ENCODE peak calls at places on chromosome 21, in five cellular contexts. C, P, T, O and D are unnamed samples.

GRCh38 chr21:34073749-34074282 is 438 bp downstream of the MRPS6 start:
- DNase-seq in C (peak; percentile 69), P (peak; percentile 10), T (no peak), O (no peak), D (peak; percentile 29)

GRCh38 chr21:28492127-28492526 is 500.6 kb downstream of the LTN1 start:
- DNase-seq in C (no peak), P (no peak), T (no peak), O (no peak), D (no peak)

GRCh38 chr21:27480841-27481261 is 514.0 kb upstream of the ADAMTS5 start:
- DNase-seq in C (no peak), P (no peak), T (no peak), O (no peak), D (no peak)

GRCh38 chr21:42731264-42732032 is 78.0 kb downstream of the PDE9A start:
- DNase-seq in C (no peak), P (no peak), T (no peak), O (no peak), D (no peak)

GRCh38 chr21:29378814-29379213 is 80.1 kb downstream of the BACH1 start:
- DNase-seq in C (no peak), P (no peak), T (no peak), O (no peak), D (no peak)

GRCh38 chr21:24188511-24188910 is 1418.8 kb downstream of the MRPL39 start:
- DNase-seq in C (no peak), P (no peak), T (no peak), O (no peak), D (no peak)

GRCh38 chr21:33384851-33385331 is 18.3 kb upstream of the IFNGR2 start:
- DNase-seq in C (no peak), P (no peak), T (no peak), O (no peak), D (no peak)

GRCh38 chr21:29436143-29436542 is 137.4 kb downstream of the BACH1 start:
- DNase-seq in C (no peak), P (no peak), T (no peak), O (no peak), D (no peak)

GRCh38 chr21:38631676-38632075 is 133.4 kb upstream of the ERG start:
- DNase-seq in C (no peak), P (no peak), T (no peak), O (no peak), D (no peak)

GRCh38 chr21:9737871-9738520 is 783.4 kb upstream of the TPTE start:
- DNase-seq in C (no peak), P (no peak), T (no peak), O (no peak), D (no peak)

GRCh38 chr21:35204125-35204524 is 155.0 kb upstream of the RUNX1 start:
- DNase-seq in C (peak; percentile 26), P (peak; percentile 40), T (no peak), O (no peak), D (no peak)

GRCh38 chr21:44021064-44021463 is 9.0 kb downstream of the TRAPPC10 start:
- DNase-seq in C (no peak), P (no peak), T (peak; percentile 61), O (no peak), D (no peak)

GRCh38 chr21:44902268-44903053 is 18.2 kb downstream of the ITGB2 start:
- DNase-seq in C (no peak), P (no peak), T (no peak), O (no peak), D (no peak)

GRCh38 chr21:35375115-35375514 is 326.0 kb upstream of the RUNX1 start:
- DNase-seq in C (no peak), P (peak; percentile 66), T (no peak), O (no peak), D (no peak)

GRCh38 chr21:10521091-10521598 is at the start of gene TPTE:
- DNase-seq in C (no peak), P (no peak), T (no peak), O (no peak), D (no peak)

GRCh38 chr21:34843562-34843961 is 174.8 kb downstream of the CLIC6 start:
- DNase-seq in C (no peak), P (no peak), T (no peak), O (no peak), D (no peak)

GRCh38 chr21:35528109-35529042 is 479.3 kb upstream of the RUNX1 start:
- DNase-seq in C (peak; percentile 24), P (no peak), T (no peak), O (no peak), D (no peak)

GRCh38 chr21:22575165-22575584 is 1577.0 kb downstream of the NCAM2 start:
- DNase-seq in C (peak; percentile 21), P (peak; percentile 93), T (no peak), O (no peak), D (peak; percentile 25)

GRCh38 chr21:44529011-44529421 is 11.0 kb downstream of the KRTAP10-1 start:
- DNase-seq in C (no peak), P (no peak), T (no peak), O (no peak), D (peak; percentile 5)

GRCh38 chr21:34536311-34536710 is 24.3 kb upstream of the KCNE1 start:
- DNase-seq in C (no peak), P (no peak), T (no peak), O (no peak), D (no peak)

GRCh38 chr21:44416193-44416592 is 39.1 kb upstream of the LRRC3 start:
- DNase-seq in C (no peak), P (no peak), T (no peak), O (no peak), D (no peak)

GRCh38 chr21:23963454-23963853 is 1643.8 kb downstream of the MRPL39 start:
- DNase-seq in C (no peak), P (peak; percentile 10), T (no peak), O (no peak), D (no peak)

GRCh38 chr21:29342394-29342957 is 43.8 kb downstream of the BACH1 start:
- DNase-seq in C (no peak), P (peak; percentile 91), T (no peak), O (peak; percentile 11), D (no peak)

GRCh38 chr21:33441489-33442477 is 38.0 kb downstream of the TMEM50B start:
- DNase-seq in C (peak; percentile 37), P (no peak), T (no peak), O (peak; percentile 87), D (no peak)

GRCh38 chr21:36104306-36105300 is 30.3 kb upstream of the CBR3 start:
- DNase-seq in C (peak; percentile 60), P (peak; percentile 36), T (no peak), O (no peak), D (peak; percentile 88)

GRCh38 chr21:38661296-38662223 is 144.2 kb upstream of the ETS2 start:
- DNase-seq in C (no peak), P (peak; percentile 22), T (no peak), O (peak; percentile 4), D (peak; percentile 46)

GRCh38 chr21:14737922-14738321 is 191.8 kb upstream of the SAMSN1 start:
- DNase-seq in C (peak; percentile 88), P (peak; percentile 62), T (peak; percentile 70), O (peak; percentile 63), D (no peak)
- TF ChIP-seq MAX in C (no peak), P (no peak), T (no peak), O (no peak), D (no peak)

DNA sequence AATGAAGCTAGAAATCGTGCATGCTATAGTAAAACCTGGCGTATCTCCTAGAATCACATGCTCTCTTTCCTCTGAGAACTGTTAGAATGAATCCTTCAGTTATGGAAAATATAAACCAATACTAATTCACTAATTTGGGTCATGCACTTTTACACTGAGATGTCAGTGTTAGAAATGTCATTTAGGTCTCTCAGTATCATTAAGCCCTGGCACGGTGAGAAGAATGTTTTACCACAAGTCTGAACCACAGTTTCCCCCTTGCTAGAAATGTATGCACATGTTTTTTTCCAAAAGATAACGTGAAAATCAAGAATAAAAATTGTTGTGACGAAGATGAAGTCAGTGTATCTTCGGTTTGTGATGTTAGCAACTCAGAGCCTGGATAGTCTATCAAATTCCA is 1062.8 kb upstream of the NCAM2 start:
- DNase-seq in C (no peak), P (no peak), T (no peak), O (no peak), D (no peak)
- TF ChIP-seq JUN in C (no peak), P (no peak), T (no peak), O (no peak), D (no peak)

DNA sequence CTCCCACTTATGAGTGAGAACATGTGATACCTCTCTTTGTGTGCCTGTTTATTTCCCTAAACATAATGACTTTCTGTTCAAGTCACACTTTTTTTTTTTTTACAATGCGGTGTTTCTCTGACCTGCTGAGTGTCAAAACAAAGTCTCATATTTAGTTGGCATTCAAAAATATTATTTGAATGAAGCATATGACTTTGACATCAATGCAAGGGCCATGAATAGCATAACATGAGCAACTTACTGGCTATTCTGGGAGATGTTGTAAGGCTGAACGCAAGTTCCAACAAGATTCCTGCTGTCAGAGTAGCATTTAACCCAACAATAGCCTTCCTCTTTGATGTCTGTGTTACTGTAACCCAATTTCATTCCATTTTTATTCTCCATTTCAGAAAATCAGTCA is 2.0 kb upstream of the KRTAP19-1 start:
- DNase-seq in C (no peak), P (no peak), T (no peak), O (no peak), D (no peak)
- TF ChIP-seq MAX in C (no peak), P (no peak), T (no peak), O (no peak), D (no peak)

DNA sequence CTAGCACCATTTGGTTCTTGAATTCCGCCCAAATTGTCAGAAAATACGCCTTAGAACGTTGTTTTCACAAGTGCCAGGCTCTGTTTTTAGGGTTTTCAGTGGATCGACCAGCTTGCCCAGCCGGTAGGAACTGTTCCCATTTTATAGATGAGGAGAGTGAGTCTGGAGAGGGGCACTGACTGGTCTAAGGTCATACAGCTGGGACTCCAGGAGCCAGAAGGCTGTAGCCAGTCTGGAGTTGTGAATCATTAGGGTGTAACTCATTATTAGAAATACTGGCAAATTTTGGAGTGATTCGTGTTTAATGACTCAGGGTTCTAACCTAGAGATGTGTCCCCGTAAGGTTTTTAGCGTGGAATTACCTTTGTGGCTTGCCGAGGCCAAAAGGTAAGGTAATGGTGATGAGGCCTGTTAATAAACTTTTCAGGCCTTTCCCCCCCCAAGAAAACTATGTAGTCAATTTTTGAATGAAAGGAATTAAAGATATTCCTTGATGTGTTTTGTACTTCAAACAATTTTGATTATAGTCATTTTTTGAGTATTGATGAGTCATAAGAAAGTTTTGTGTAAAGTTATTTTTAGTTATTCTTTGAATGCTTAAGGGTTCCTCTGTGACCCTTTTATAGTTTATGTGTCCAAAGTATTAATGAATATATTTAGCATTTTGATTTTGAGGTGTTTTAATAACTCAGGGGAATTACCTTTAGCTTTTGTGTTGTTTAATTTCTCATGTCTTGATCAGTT is 2.1 kb downstream of the DYRK1A start:
- DNase-seq in C (peak; percentile 61), P (peak; percentile 50), T (no peak), O (no peak), D (no peak)
- TF ChIP-seq JUN in C (no peak), P (peak; percentile 29), T (no peak), O (no peak), D (no peak)

DNA sequence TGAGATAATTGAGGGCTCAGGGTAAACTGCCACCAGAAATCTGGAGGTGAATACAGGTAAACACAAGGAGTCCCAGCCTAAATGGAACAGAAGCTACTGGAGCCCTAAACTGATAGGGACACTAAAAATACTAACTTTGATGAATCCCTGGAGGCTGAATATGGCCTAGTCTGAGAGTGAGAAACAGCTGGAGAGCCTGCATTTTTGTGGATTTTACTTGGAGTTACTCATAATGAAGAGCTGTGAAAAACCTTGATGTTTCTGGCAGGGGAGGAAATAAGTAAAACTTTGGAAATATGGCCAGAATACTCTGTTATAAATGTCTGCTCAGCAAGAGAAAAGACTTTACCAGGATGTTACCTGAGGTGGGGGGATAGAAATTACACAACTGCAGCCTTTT is 164.4 kb downstream of the LIPI start:
- DNase-seq in C (no peak), P (no peak), T (no peak), O (no peak), D (no peak)
- TF ChIP-seq MAX in C (no peak), P (no peak), T (no peak), O (no peak), D (no peak)

GRCh38 chr21:45988366-45989347 is 7.1 kb downstream of the COL6A1 start:
- DNase-seq in C (no peak), P (no peak), T (no peak), O (no peak), D (peak; percentile 6)
- TF ChIP-seq JUN in C (no peak), P (no peak), T (no peak), O (no peak), D (no peak)